ENCODE peak calls at places on chromosomes 4 and X, in five cellular contexts. I is upper lobe of right lung, P is spleen, W is uterus, Z is transverse colon. H is an unnamed sample. For H3K9me3, the result is how much of the 10 kb centered on the place peaks cover.

GRCh38 chr4:159677521-159677920 is 574.6 kb downstream of the RAPGEF2 start:
- DNase-seq in I (no peak), P (no peak), W (no peak), Z (no peak), H (no peak)

GRCh38 chr4:105613326-105613725 is 60.9 kb downstream of the ARHGEF38 start:
- DNase-seq in I (no peak), P (no peak), W (no peak), Z (no peak), H (no peak)

GRCh38 chrX:39969826-39970569 is 127.8 kb downstream of the BCOR start:
- DNase-seq in I (no peak), P (no peak), W (no peak), Z (no peak), H (no peak)

GRCh38 chrX:64394874-64395567 is at the start of gene MTMR8:
- DNase-seq in I (peak), P (peak), W (peak), Z (peak), H (peak)

GRCh38 chr4:157996061-157996460 is 176.8 kb downstream of the GASK1B start:
- DNase-seq in I (no peak), P (no peak), W (no peak), Z (no peak), H (no peak)

GRCh38 chr4:2798399-2799301 is 5.8 kb downstream of the SH3BP2 start:
- DNase-seq in I (peak), P (peak), W (peak), Z (peak), H (peak)

GRCh38 chrX:67104982-67105757 is 438.7 kb upstream of the AR start:
- DNase-seq in I (no peak), P (no peak), W (peak), Z (no peak), H (no peak)

GRCh38 chr4:78693777-78694456 is 82.2 kb upstream of the BMP2K start:
- DNase-seq in I (no peak), P (no peak), W (no peak), Z (no peak), H (peak)

GRCh38 chr4:10118355-10119004 is 1.9 kb upstream of the WDR1 start:
- DNase-seq in I (no peak), P (no peak), W (no peak), Z (no peak), H (peak)

GRCh38 chrX:347351-348117 is 28.9 kb upstream of the GTPBP6 start:
- DNase-seq in I (peak), P (peak), W (no peak), Z (no peak), H (no peak)

GRCh38 chrX:346034-346813 is 27.6 kb upstream of the GTPBP6 start:
- DNase-seq in I (peak), P (peak), W (no peak), Z (no peak), H (no peak)

GRCh38 chrX:344371-344901 is 25.8 kb upstream of the GTPBP6 start:
- DNase-seq in I (peak), P (peak), W (no peak), Z (no peak), H (no peak)

GRCh38 chrX:348461-349117 is 30.0 kb upstream of the GTPBP6 start:
- DNase-seq in I (peak), P (peak), W (no peak), Z (no peak), H (no peak)

GRCh38 chrX:345020-345925 is 26.7 kb upstream of the GTPBP6 start:
- DNase-seq in I (peak), P (peak), W (no peak), Z (no peak), H (no peak)
- H3K9me3 ChIP-seq in I (under half), P (under half), W (under half), Z (under half), H (under half)

GRCh38 chrX:115616943-115617563 is 56.1 kb downstream of the PLS3 start:
- DNase-seq in I (no peak), P (no peak), W (no peak), Z (no peak), H (no peak)
- H3K9me3 ChIP-seq in I (under half), P (under half), W (under half), Z (under half), H (under half)

DNA sequence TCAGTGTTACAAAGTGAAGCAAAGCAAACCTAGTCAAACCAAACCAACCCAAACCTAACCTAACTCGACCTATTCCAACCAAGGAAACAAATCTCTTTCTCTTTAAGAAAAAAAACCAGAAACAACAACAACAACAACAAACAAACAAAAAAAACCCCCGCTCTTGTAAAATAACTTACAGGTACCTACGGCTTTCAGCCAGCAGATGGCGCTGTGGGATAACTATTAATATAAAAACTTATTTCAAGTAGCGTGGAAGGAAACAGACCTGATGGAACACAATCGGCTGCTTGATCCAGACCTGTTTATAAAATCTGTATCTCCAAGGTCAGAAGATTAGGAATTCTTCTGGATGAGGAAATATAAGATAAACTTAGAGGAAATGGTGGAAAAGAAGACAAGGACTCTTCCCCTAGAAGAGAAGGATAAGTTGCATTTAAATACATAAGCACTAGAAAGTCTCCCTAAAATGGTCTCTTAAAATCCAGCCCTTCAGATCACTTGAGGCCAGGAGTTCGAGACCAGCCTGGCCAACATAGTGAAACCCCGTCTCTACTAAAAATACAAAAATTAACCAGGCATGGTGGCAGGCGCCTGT is 34.4 kb upstream of the CDKL5 start:
- DNase-seq in I (peak), P (peak), W (peak), Z (peak), H (peak)
- H3K9me3 ChIP-seq in I (under half), P (under half), W (under half), Z (under half), H (under half)

GRCh38 chrX:72573158-72573511 is 492 bp upstream of the HDAC8 start:
- DNase-seq in I (no peak), P (no peak), W (no peak), Z (no peak), H (no peak)
- H3K9me3 ChIP-seq in I (under half), P (under half), W (under half), Z (under half), H (under half)

GRCh38 chr4:108397850-108398249 is 222.5 kb upstream of the RPL34 start:
- DNase-seq in I (no peak), P (no peak), W (no peak), Z (no peak), H (no peak)
- H3K9me3 ChIP-seq in I (under half), P (under half), W (under half), Z (under half), H (under half)

GRCh38 chr4:138935-139334 is 14.6 kb downstream of the ZNF718 start:
- DNase-seq in I (no peak), P (no peak), W (no peak), Z (no peak), H (no peak)
- H3K9me3 ChIP-seq in I (half or more), P (half or more), W (under half), Z (half or more), H (under half)

GRCh38 chr4:166506051-166506450 is 633.0 kb downstream of the TLL1 start:
- DNase-seq in I (no peak), P (no peak), W (no peak), Z (no peak), H (no peak)
- H3K9me3 ChIP-seq in I (under half), P (under half), W (under half), Z (under half), H (under half)

DNA sequence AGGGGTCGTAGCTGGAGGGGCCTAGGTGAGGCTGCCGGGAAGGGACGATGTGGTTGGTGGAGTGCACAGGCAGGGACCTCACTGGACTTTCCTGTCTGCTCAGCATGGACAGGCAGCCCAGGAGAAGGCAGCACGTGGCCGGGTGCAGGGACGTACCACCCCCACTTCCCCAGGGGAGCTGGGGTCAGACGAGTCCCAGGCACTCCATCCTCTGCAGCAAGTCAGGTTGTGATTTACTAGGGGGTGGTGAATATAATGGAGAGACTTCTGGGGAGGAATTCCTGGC is 1.5 kb upstream of the CTBP1 start:
- DNase-seq in I (no peak), P (peak), W (no peak), Z (no peak), H (no peak)
- H3K9me3 ChIP-seq in I (under half), P (under half), W (under half), Z (under half), H (under half)

GRCh38 chr4:96874657-96875056 is 1034.8 kb downstream of the PDHA2 start:
- DNase-seq in I (no peak), P (no peak), W (no peak), Z (no peak), H (no peak)

DNA sequence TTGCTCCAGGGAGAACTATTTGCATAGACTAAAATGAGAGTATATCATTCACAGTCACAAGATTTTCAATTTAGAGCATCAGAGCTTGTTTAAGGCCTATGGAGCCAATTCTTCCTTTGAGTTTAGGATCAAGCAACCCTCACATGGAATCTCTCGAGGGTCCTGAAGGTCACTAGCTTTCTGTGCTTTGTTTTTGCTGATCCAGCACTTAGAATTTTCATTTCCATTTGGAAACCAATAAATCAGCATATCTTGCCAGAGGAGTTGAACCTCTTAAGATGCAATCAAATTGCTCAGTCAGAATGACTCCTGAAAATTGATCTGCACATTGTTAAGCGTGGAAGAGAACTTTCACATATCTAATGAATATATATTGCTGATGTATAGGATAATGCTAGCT is 1039.6 kb downstream of the PDHA2 start:
- DNase-seq in I (no peak), P (no peak), W (no peak), Z (no peak), H (no peak)
- H3K9me3 ChIP-seq in I (under half), P (under half), W (under half), Z (under half), H (under half)

GRCh38 chr4:80925293-80925692 is 105.2 kb upstream of the BMP3 start:
- DNase-seq in I (no peak), P (no peak), W (no peak), Z (no peak), H (no peak)

GRCh38 chr4:80921441-80921840 is 109.1 kb upstream of the BMP3 start:
- DNase-seq in I (no peak), P (no peak), W (no peak), Z (no peak), H (no peak)

GRCh38 chr4:80922951-80923350 is 107.6 kb upstream of the BMP3 start:
- DNase-seq in I (no peak), P (no peak), W (no peak), Z (no peak), H (no peak)

GRCh38 chr4:80926891-80927290 is 103.6 kb upstream of the BMP3 start:
- DNase-seq in I (no peak), P (no peak), W (no peak), Z (no peak), H (no peak)

DNA sequence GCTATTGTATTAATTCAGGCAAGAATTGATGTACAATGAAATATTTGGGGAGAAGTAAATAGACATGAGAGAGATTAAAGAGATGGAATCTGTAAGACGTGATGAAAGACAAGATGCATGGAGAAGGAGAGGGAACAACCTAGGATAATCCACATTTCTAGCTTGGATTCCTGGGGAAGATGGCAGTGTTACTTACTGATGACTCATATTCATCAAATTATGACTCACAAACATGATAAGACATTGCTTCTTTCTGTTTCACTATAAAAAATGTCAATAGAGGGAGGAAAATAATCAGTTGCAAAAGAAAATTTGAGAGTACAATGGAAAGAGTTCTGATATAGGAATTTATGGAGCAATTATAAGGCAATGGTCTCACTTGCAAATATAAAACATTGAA is 104.1 kb upstream of the BMP3 start:
- DNase-seq in I (no peak), P (no peak), W (no peak), Z (no peak), H (no peak)
- H3K9me3 ChIP-seq in I (under half), P (under half), W (under half), Z (under half), H (under half)